ENCODE peak calls at places on chromosomes 1 and 21, in four cellular contexts. One of them, this sample, is unnamed.

GRCh38 chr1:209398330-209398991 is 185.1 kb upstream of the CAMK1G start:
- DNase-seq in dorsolateral prefrontal cortex: no peak
- DNase-seq in tibial nerve: no peak
- DNase-seq in IMR-90: peak
- DNase-seq in this sample: no peak

GRCh38 chr1:15676010-15676409 is 8.1 kb upstream of the PLEKHM2 start:
- DNase-seq in tibial nerve: no peak
- DNase-seq in dorsolateral prefrontal cortex: no peak
- DNase-seq in IMR-90: no peak
- DNase-seq in this sample: no peak

GRCh38 chr1:48735753-48736152 is 40.9 kb downstream of the BEND5 start:
- DNase-seq in dorsolateral prefrontal cortex: no peak
- DNase-seq in tibial nerve: no peak
- DNase-seq in IMR-90: no peak
- DNase-seq in this sample: no peak

GRCh38 chr1:168772428-168772827 is 43.4 kb upstream of the DPT start:
- DNase-seq in tibial nerve: no peak
- DNase-seq in dorsolateral prefrontal cortex: no peak
- DNase-seq in IMR-90: no peak
- DNase-seq in this sample: no peak

GRCh38 chr1:245797592-245798366 is 643.0 kb downstream of the KIF26B start:
- DNase-seq in tibial nerve: no peak
- DNase-seq in IMR-90: no peak
- DNase-seq in dorsolateral prefrontal cortex: no peak
- DNase-seq in this sample: no peak

GRCh38 chr1:224212618-224213037 is 29.6 kb downstream of the DEGS1 start:
- DNase-seq in IMR-90: no peak
- DNase-seq in tibial nerve: no peak
- DNase-seq in dorsolateral prefrontal cortex: no peak
- DNase-seq in this sample: no peak

GRCh38 chr1:67889940-67890567 is 56.8 kb upstream of the GNG12 start:
- DNase-seq in dorsolateral prefrontal cortex: no peak
- DNase-seq in IMR-90: peak
- DNase-seq in tibial nerve: no peak
- DNase-seq in this sample: no peak

GRCh38 chr1:42957229-42957879 is 1.3 kb downstream of the SLC2A1 start:
- DNase-seq in IMR-90: no peak
- DNase-seq in dorsolateral prefrontal cortex: no peak
- DNase-seq in tibial nerve: no peak
- DNase-seq in this sample: peak

GRCh38 chr1:55018395-55018794 is 19.7 kb downstream of the BSND start:
- DNase-seq in dorsolateral prefrontal cortex: no peak
- DNase-seq in tibial nerve: no peak
- DNase-seq in IMR-90: no peak
- DNase-seq in this sample: no peak

GRCh38 chr1:107993920-107994319 is 28.9 kb upstream of the VAV3 start:
- DNase-seq in dorsolateral prefrontal cortex: peak
- DNase-seq in tibial nerve: no peak
- DNase-seq in IMR-90: no peak
- DNase-seq in this sample: no peak

GRCh38 chr1:180964609-180965008 is 51.9 kb downstream of the KIAA1614 start:
- DNase-seq in tibial nerve: no peak
- DNase-seq in IMR-90: no peak
- DNase-seq in dorsolateral prefrontal cortex: no peak
- DNase-seq in this sample: no peak

GRCh38 chr1:154493276-154493675 is 8.7 kb upstream of the TDRD10 start:
- DNase-seq in tibial nerve: no peak
- DNase-seq in IMR-90: no peak
- DNase-seq in dorsolateral prefrontal cortex: no peak
- DNase-seq in this sample: no peak

GRCh38 chr1:170734412-170735175 is 70.7 kb downstream of the PRRX1 start:
- DNase-seq in tibial nerve: no peak
- DNase-seq in dorsolateral prefrontal cortex: no peak
- DNase-seq in IMR-90: peak
- DNase-seq in this sample: no peak

GRCh38 chr1:202023033-202023433 is 12.6 kb downstream of the ELF3 start:
- DNase-seq in tibial nerve: no peak
- DNase-seq in dorsolateral prefrontal cortex: no peak
- DNase-seq in IMR-90: no peak
- DNase-seq in this sample: no peak

GRCh38 chr1:228867093-228867950 is 132.0 kb downstream of the RHOU start:
- DNase-seq in IMR-90: peak
- DNase-seq in dorsolateral prefrontal cortex: peak
- DNase-seq in tibial nerve: no peak
- DNase-seq in this sample: no peak

GRCh38 chr21:37842163-37842919 is 73.9 kb downstream of the KCNJ6 start:
- DNase-seq in IMR-90: no peak
- DNase-seq in dorsolateral prefrontal cortex: no peak
- DNase-seq in tibial nerve: no peak
- DNase-seq in this sample: no peak

GRCh38 chr1:31617917-31618746 is 643 bp downstream of the HCRTR1 start:
- DNase-seq in dorsolateral prefrontal cortex: no peak
- DNase-seq in IMR-90: peak
- DNase-seq in tibial nerve: no peak
- DNase-seq in this sample: peak

GRCh38 chr1:184866991-184867788 is 107.1 kb downstream of the NIBAN1 start:
- DNase-seq in tibial nerve: peak
- DNase-seq in IMR-90: peak
- DNase-seq in dorsolateral prefrontal cortex: no peak
- DNase-seq in this sample: peak

GRCh38 chr1:17538010-17538409 is 1.5 kb upstream of the ARHGEF10L start:
- DNase-seq in dorsolateral prefrontal cortex: no peak
- DNase-seq in tibial nerve: no peak
- DNase-seq in IMR-90: no peak
- DNase-seq in this sample: no peak

GRCh38 chr1:109307363-109308021 is 681 bp upstream of the MYBPHL start:
- DNase-seq in tibial nerve: no peak
- DNase-seq in dorsolateral prefrontal cortex: peak
- DNase-seq in IMR-90: no peak
- DNase-seq in this sample: no peak

GRCh38 chr1:209435654-209436566 is 147.6 kb upstream of the CAMK1G start:
- DNase-seq in IMR-90: peak
- DNase-seq in tibial nerve: peak
- DNase-seq in dorsolateral prefrontal cortex: peak
- DNase-seq in this sample: no peak

GRCh38 chr1:94863919-94864318 is 43.8 kb downstream of the SLC44A3 start:
- DNase-seq in IMR-90: peak
- DNase-seq in tibial nerve: peak
- DNase-seq in dorsolateral prefrontal cortex: no peak
- DNase-seq in this sample: no peak

GRCh38 chr1:229582011-229582694 is 23.6 kb upstream of the ABCB10 start:
- DNase-seq in dorsolateral prefrontal cortex: peak
- DNase-seq in IMR-90: peak
- DNase-seq in tibial nerve: peak
- DNase-seq in this sample: no peak

GRCh38 chr21:45448283-45448809 is 43.4 kb downstream of the COL18A1 start:
- DNase-seq in tibial nerve: no peak
- DNase-seq in dorsolateral prefrontal cortex: no peak
- DNase-seq in IMR-90: no peak
- DNase-seq in this sample: no peak

GRCh38 chr1:39205102-39205780 is 746 bp downstream of the MACF1 start:
- DNase-seq in tibial nerve: peak
- DNase-seq in dorsolateral prefrontal cortex: no peak
- DNase-seq in IMR-90: peak
- DNase-seq in this sample: peak

GRCh38 chr1:156319664-156320063 is 18.4 kb downstream of the CCT3 start:
- DNase-seq in IMR-90: peak
- DNase-seq in tibial nerve: peak
- DNase-seq in dorsolateral prefrontal cortex: no peak
- DNase-seq in this sample: no peak

GRCh38 chr1:171457412-171457811 is 27.9 kb upstream of the PRRC2C start:
- DNase-seq in IMR-90: peak
- DNase-seq in dorsolateral prefrontal cortex: no peak
- DNase-seq in tibial nerve: no peak
- DNase-seq in this sample: no peak

GRCh38 chr1:115062542-115063004 is 26.7 kb downstream of the TSPAN2 start:
- DNase-seq in dorsolateral prefrontal cortex: no peak
- DNase-seq in IMR-90: no peak
- DNase-seq in tibial nerve: no peak
- DNase-seq in this sample: peak

GRCh38 chr21:28253378-28253777 is 739.3 kb downstream of the LTN1 start:
- DNase-seq in tibial nerve: no peak
- DNase-seq in IMR-90: peak
- DNase-seq in dorsolateral prefrontal cortex: no peak
- DNase-seq in this sample: no peak

GRCh38 chr1:233440952-233441401 is 113.5 kb downstream of the MAP3K21 start:
- DNase-seq in tibial nerve: peak
- DNase-seq in dorsolateral prefrontal cortex: no peak
- DNase-seq in IMR-90: peak
- DNase-seq in this sample: no peak

GRCh38 chr1:186175588-186175987 is 199.5 kb downstream of the TPR start:
- DNase-seq in IMR-90: no peak
- DNase-seq in dorsolateral prefrontal cortex: no peak
- DNase-seq in tibial nerve: no peak
- DNase-seq in this sample: no peak

GRCh38 chr21:40967771-40968170 is 120.8 kb upstream of the DSCAM start:
- DNase-seq in tibial nerve: no peak
- DNase-seq in dorsolateral prefrontal cortex: no peak
- DNase-seq in IMR-90: no peak
- DNase-seq in this sample: no peak

DNA sequence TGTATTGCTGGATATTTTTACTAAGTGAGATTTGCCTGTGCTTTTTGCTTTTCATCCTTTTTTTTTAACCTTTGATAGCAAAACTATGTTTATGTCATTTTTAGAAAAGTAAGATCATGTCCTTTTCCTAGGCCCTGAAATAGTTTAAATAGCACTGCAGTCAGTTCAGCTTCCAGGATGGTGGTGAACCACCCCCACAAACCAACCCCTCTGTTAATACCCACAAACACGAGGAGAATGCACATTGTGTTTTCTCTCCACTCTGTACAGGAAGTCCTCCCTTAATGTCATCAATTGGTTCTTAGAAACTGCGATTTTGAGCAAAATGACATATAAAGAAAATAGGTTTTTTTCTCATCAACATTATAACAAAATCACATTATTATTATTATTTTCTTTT is 117.7 kb upstream of the DSCAM start:
- DNase-seq in IMR-90: no peak
- DNase-seq in dorsolateral prefrontal cortex: no peak
- DNase-seq in tibial nerve: no peak
- DNase-seq in this sample: no peak
- TF ChIP-seq CTCF in IMR-90: no peak
- TF ChIP-seq CTCF in dorsolateral prefrontal cortex: no peak
- TF ChIP-seq CTCF in tibial nerve: no peak
- TF ChIP-seq CTCF in this sample: no peak

GRCh38 chr1:8022395-8023286 is 3.5 kb downstream of the ERRFI1 start:
- DNase-seq in dorsolateral prefrontal cortex: no peak
- DNase-seq in IMR-90: no peak
- DNase-seq in tibial nerve: no peak
- DNase-seq in this sample: no peak
- H3K4me3 ChIP-seq in dorsolateral prefrontal cortex: peak
- H3K4me3 ChIP-seq in IMR-90: peak
- H3K4me3 ChIP-seq in tibial nerve: peak
- H3K4me3 ChIP-seq in this sample: no peak

DNA sequence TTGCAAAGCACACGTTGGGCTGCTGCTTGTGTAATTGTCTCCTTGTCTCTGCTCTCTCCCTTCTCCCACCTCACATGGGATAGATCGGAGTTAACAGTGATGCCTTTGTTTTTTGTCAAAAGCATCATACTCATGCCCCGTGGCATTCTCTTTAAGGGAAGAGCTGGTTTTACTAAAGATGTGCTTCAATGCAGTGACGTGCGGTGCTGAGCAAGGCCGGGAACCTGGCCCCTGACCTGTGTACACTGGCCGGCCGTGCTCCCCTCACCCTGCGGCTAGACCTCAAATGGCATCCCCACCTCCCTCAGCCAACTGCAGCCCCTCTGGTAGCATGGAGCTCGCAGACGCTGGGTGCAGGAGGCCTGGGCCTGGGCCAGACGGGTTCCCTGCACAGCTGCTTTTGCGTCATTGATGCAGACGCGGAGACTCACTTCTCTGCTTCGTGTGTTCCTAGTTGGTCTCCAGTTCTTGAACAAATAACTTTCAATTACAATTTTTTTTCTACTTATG is 19.9 kb downstream of the AGPAT3 start:
- DNase-seq in IMR-90: no peak
- DNase-seq in dorsolateral prefrontal cortex: peak
- DNase-seq in tibial nerve: no peak
- DNase-seq in this sample: no peak
- H3K27ac ChIP-seq in IMR-90: no peak
- H3K27ac ChIP-seq in dorsolateral prefrontal cortex: no peak
- H3K27ac ChIP-seq in tibial nerve: peak
- H3K27ac ChIP-seq in this sample: no peak

GRCh38 chr1:194103516-194104246 is 917.3 kb upstream of the B3GALT2 start:
- DNase-seq in dorsolateral prefrontal cortex: no peak
- DNase-seq in tibial nerve: no peak
- DNase-seq in IMR-90: no peak
- DNase-seq in this sample: no peak

GRCh38 chr1:194104247-194104844 is 917.9 kb upstream of the B3GALT2 start:
- DNase-seq in dorsolateral prefrontal cortex: no peak
- DNase-seq in IMR-90: no peak
- DNase-seq in tibial nerve: no peak
- DNase-seq in this sample: no peak

GRCh38 chr1:194105381-194105780 is 919.0 kb upstream of the B3GALT2 start:
- DNase-seq in IMR-90: no peak
- DNase-seq in tibial nerve: no peak
- DNase-seq in dorsolateral prefrontal cortex: no peak
- DNase-seq in this sample: no peak

GRCh38 chr1:194102607-194103006 is 916.2 kb upstream of the B3GALT2 start:
- DNase-seq in dorsolateral prefrontal cortex: no peak
- DNase-seq in tibial nerve: no peak
- DNase-seq in IMR-90: peak
- DNase-seq in this sample: no peak
- TF ChIP-seq CTCF in dorsolateral prefrontal cortex: peak
- TF ChIP-seq CTCF in tibial nerve: no peak
- TF ChIP-seq CTCF in IMR-90: no peak
- TF ChIP-seq CTCF in this sample: no peak

GRCh38 chr1:89906088-89906487 is 85.3 kb downstream of the LRRC8D start:
- DNase-seq in dorsolateral prefrontal cortex: no peak
- DNase-seq in tibial nerve: no peak
- DNase-seq in IMR-90: no peak
- DNase-seq in this sample: no peak
- H3K4me3 ChIP-seq in dorsolateral prefrontal cortex: no peak
- H3K4me3 ChIP-seq in tibial nerve: no peak
- H3K4me3 ChIP-seq in IMR-90: no peak
- H3K4me3 ChIP-seq in this sample: no peak

This sample was measured in CD8-positive, alpha-beta T cell.